ENCODE peak calls at places on chromosomes 16 and 17, in ten cellular contexts. One of them, this sample, is unnamed.

GRCh38 chr17:44417553-44417952 is 28.1 kb upstream of the ITGA2B start:
- ATAC-seq in activated naive CD8-positive, alpha-beta T cell treated with anti-CD3 and anti-CD28 coated beads, Interleukin-2, amount 50 U/mL, for 24 hours: no peak
- ATAC-seq in HCT116: peak; percentile 46
- ATAC-seq in left lung: peak; percentile 86
- ATAC-seq in activated naive CD4-positive, alpha-beta T cell treated with anti-CD3 and anti-CD28 coated beads, Interleukin-2, amount 50 U/mL, for 72 hours: peak; percentile 96
- ATAC-seq in stimulated activated effector memory CD8-positive, alpha-beta T cell treated with anti-CD3 and anti-CD28 coated beads, Interleukin-12 subunit alpha, Interleukin-12 subunit beta, amount 100 ng/mL, for 72 hours: peak; percentile 86
- ATAC-seq in activated CD8-positive, alpha-beta T cell treated with anti-CD3 and anti-CD28 coated beads, Interleukin-2, amount 10 ng/mL, durations not matched to agents 7 days and 5 days: no peak
- ATAC-seq in Right ventricle myocardium superior: no peak
- ATAC-seq in upper lobe of right lung: no peak
- ATAC-seq in heart right ventricle: no peak
- ATAC-seq in this sample: peak; percentile 98

GRCh38 chr16:4957720-4958509 is at the start of gene SEC14L5:
- ATAC-seq in activated naive CD8-positive, alpha-beta T cell treated with anti-CD3 and anti-CD28 coated beads, Interleukin-2, amount 50 U/mL, for 24 hours: peak; percentile 80
- ATAC-seq in left lung: peak; percentile 95
- ATAC-seq in activated naive CD4-positive, alpha-beta T cell treated with anti-CD3 and anti-CD28 coated beads, Interleukin-2, amount 50 U/mL, for 72 hours: peak; percentile 91
- ATAC-seq in heart right ventricle: peak; percentile 98
- ATAC-seq in activated CD8-positive, alpha-beta T cell treated with anti-CD3 and anti-CD28 coated beads, Interleukin-2, amount 10 ng/mL, durations not matched to agents 7 days and 5 days: peak; percentile 91
- ATAC-seq in stimulated activated effector memory CD8-positive, alpha-beta T cell treated with anti-CD3 and anti-CD28 coated beads, Interleukin-12 subunit alpha, Interleukin-12 subunit beta, amount 100 ng/mL, for 72 hours: peak; percentile 81
- ATAC-seq in Right ventricle myocardium superior: peak; percentile 97
- ATAC-seq in HCT116: peak; percentile 87
- ATAC-seq in upper lobe of right lung: peak; percentile 96
- ATAC-seq in this sample: peak; percentile 91

GRCh38 chr16:70715113-70715711 is 29.4 kb upstream of the MTSS2 start:
- ATAC-seq in stimulated activated effector memory CD8-positive, alpha-beta T cell treated with anti-CD3 and anti-CD28 coated beads, Interleukin-12 subunit alpha, Interleukin-12 subunit beta, amount 100 ng/mL, for 72 hours: no peak
- ATAC-seq in activated CD8-positive, alpha-beta T cell treated with anti-CD3 and anti-CD28 coated beads, Interleukin-2, amount 10 ng/mL, durations not matched to agents 7 days and 5 days: no peak
- ATAC-seq in left lung: peak; percentile 49
- ATAC-seq in Right ventricle myocardium superior: peak; percentile 84
- ATAC-seq in activated naive CD8-positive, alpha-beta T cell treated with anti-CD3 and anti-CD28 coated beads, Interleukin-2, amount 50 U/mL, for 24 hours: no peak
- ATAC-seq in heart right ventricle: peak; percentile 90
- ATAC-seq in HCT116: peak; percentile 51
- ATAC-seq in upper lobe of right lung: peak; percentile 62
- ATAC-seq in activated naive CD4-positive, alpha-beta T cell treated with anti-CD3 and anti-CD28 coated beads, Interleukin-2, amount 50 U/mL, for 72 hours: no peak
- ATAC-seq in this sample: no peak

GRCh38 chr17:83089322-83090156 is 10.1 kb downstream of the METRNL start:
- ATAC-seq in activated naive CD4-positive, alpha-beta T cell treated with anti-CD3 and anti-CD28 coated beads, Interleukin-2, amount 50 U/mL, for 72 hours: no peak
- ATAC-seq in upper lobe of right lung: no peak
- ATAC-seq in activated CD8-positive, alpha-beta T cell treated with anti-CD3 and anti-CD28 coated beads, Interleukin-2, amount 10 ng/mL, durations not matched to agents 7 days and 5 days: no peak
- ATAC-seq in HCT116: no peak
- ATAC-seq in heart right ventricle: peak; percentile 10
- ATAC-seq in Right ventricle myocardium superior: no peak
- ATAC-seq in activated naive CD8-positive, alpha-beta T cell treated with anti-CD3 and anti-CD28 coated beads, Interleukin-2, amount 50 U/mL, for 24 hours: no peak
- ATAC-seq in stimulated activated effector memory CD8-positive, alpha-beta T cell treated with anti-CD3 and anti-CD28 coated beads, Interleukin-12 subunit alpha, Interleukin-12 subunit beta, amount 100 ng/mL, for 72 hours: no peak
- ATAC-seq in left lung: peak; percentile 8
- ATAC-seq in this sample: no peak

GRCh38 chr17:68161644-68162428 is 86.0 kb upstream of the AMZ2 start:
- ATAC-seq in activated naive CD8-positive, alpha-beta T cell treated with anti-CD3 and anti-CD28 coated beads, Interleukin-2, amount 50 U/mL, for 24 hours: no peak
- ATAC-seq in activated CD8-positive, alpha-beta T cell treated with anti-CD3 and anti-CD28 coated beads, Interleukin-2, amount 10 ng/mL, durations not matched to agents 7 days and 5 days: no peak
- ATAC-seq in HCT116: peak; percentile 74
- ATAC-seq in left lung: no peak
- ATAC-seq in Right ventricle myocardium superior: peak; percentile 73
- ATAC-seq in activated naive CD4-positive, alpha-beta T cell treated with anti-CD3 and anti-CD28 coated beads, Interleukin-2, amount 50 U/mL, for 72 hours: no peak
- ATAC-seq in stimulated activated effector memory CD8-positive, alpha-beta T cell treated with anti-CD3 and anti-CD28 coated beads, Interleukin-12 subunit alpha, Interleukin-12 subunit beta, amount 100 ng/mL, for 72 hours: no peak
- ATAC-seq in heart right ventricle: peak; percentile 94
- ATAC-seq in upper lobe of right lung: peak; percentile 51
- ATAC-seq in this sample: no peak

GRCh38 chr16:68286153-68287074 is 22.1 kb downstream of the SLC7A6 start:
- ATAC-seq in activated CD8-positive, alpha-beta T cell treated with anti-CD3 and anti-CD28 coated beads, Interleukin-2, amount 10 ng/mL, durations not matched to agents 7 days and 5 days: peak; percentile 47
- ATAC-seq in stimulated activated effector memory CD8-positive, alpha-beta T cell treated with anti-CD3 and anti-CD28 coated beads, Interleukin-12 subunit alpha, Interleukin-12 subunit beta, amount 100 ng/mL, for 72 hours: peak; percentile 35
- ATAC-seq in heart right ventricle: no peak
- ATAC-seq in activated naive CD4-positive, alpha-beta T cell treated with anti-CD3 and anti-CD28 coated beads, Interleukin-2, amount 50 U/mL, for 72 hours: peak; percentile 40
- ATAC-seq in activated naive CD8-positive, alpha-beta T cell treated with anti-CD3 and anti-CD28 coated beads, Interleukin-2, amount 50 U/mL, for 24 hours: no peak
- ATAC-seq in HCT116: no peak
- ATAC-seq in Right ventricle myocardium superior: no peak
- ATAC-seq in upper lobe of right lung: peak; percentile 23
- ATAC-seq in left lung: no peak
- ATAC-seq in this sample: peak; percentile 21

GRCh38 chr16:20944861-20945390 is 44.4 kb downstream of the LYRM1 start:
- ATAC-seq in stimulated activated effector memory CD8-positive, alpha-beta T cell treated with anti-CD3 and anti-CD28 coated beads, Interleukin-12 subunit alpha, Interleukin-12 subunit beta, amount 100 ng/mL, for 72 hours: peak; percentile 93
- ATAC-seq in left lung: peak; percentile 21
- ATAC-seq in heart right ventricle: no peak
- ATAC-seq in Right ventricle myocardium superior: peak; percentile 55
- ATAC-seq in HCT116: no peak
- ATAC-seq in upper lobe of right lung: no peak
- ATAC-seq in activated naive CD4-positive, alpha-beta T cell treated with anti-CD3 and anti-CD28 coated beads, Interleukin-2, amount 50 U/mL, for 72 hours: peak; percentile 78
- ATAC-seq in activated CD8-positive, alpha-beta T cell treated with anti-CD3 and anti-CD28 coated beads, Interleukin-2, amount 10 ng/mL, durations not matched to agents 7 days and 5 days: peak; percentile 77
- ATAC-seq in activated naive CD8-positive, alpha-beta T cell treated with anti-CD3 and anti-CD28 coated beads, Interleukin-2, amount 50 U/mL, for 24 hours: peak; percentile 71
- ATAC-seq in this sample: peak; percentile 90

GRCh38 chr17:49497147-49498036 is 2.3 kb downstream of the NGFR start:
- ATAC-seq in stimulated activated effector memory CD8-positive, alpha-beta T cell treated with anti-CD3 and anti-CD28 coated beads, Interleukin-12 subunit alpha, Interleukin-12 subunit beta, amount 100 ng/mL, for 72 hours: no peak
- ATAC-seq in HCT116: no peak
- ATAC-seq in upper lobe of right lung: peak; percentile 2
- ATAC-seq in Right ventricle myocardium superior: peak; percentile 59
- ATAC-seq in activated naive CD4-positive, alpha-beta T cell treated with anti-CD3 and anti-CD28 coated beads, Interleukin-2, amount 50 U/mL, for 72 hours: no peak
- ATAC-seq in left lung: peak; percentile 22
- ATAC-seq in heart right ventricle: peak; percentile 61
- ATAC-seq in activated naive CD8-positive, alpha-beta T cell treated with anti-CD3 and anti-CD28 coated beads, Interleukin-2, amount 50 U/mL, for 24 hours: no peak
- ATAC-seq in activated CD8-positive, alpha-beta T cell treated with anti-CD3 and anti-CD28 coated beads, Interleukin-2, amount 10 ng/mL, durations not matched to agents 7 days and 5 days: no peak
- ATAC-seq in this sample: no peak

GRCh38 chr17:81189016-81189415 is 23.0 kb upstream of the AATK start:
- ATAC-seq in activated naive CD8-positive, alpha-beta T cell treated with anti-CD3 and anti-CD28 coated beads, Interleukin-2, amount 50 U/mL, for 24 hours: no peak
- ATAC-seq in activated naive CD4-positive, alpha-beta T cell treated with anti-CD3 and anti-CD28 coated beads, Interleukin-2, amount 50 U/mL, for 72 hours: no peak
- ATAC-seq in stimulated activated effector memory CD8-positive, alpha-beta T cell treated with anti-CD3 and anti-CD28 coated beads, Interleukin-12 subunit alpha, Interleukin-12 subunit beta, amount 100 ng/mL, for 72 hours: no peak
- ATAC-seq in left lung: no peak
- ATAC-seq in Right ventricle myocardium superior: no peak
- ATAC-seq in upper lobe of right lung: no peak
- ATAC-seq in heart right ventricle: no peak
- ATAC-seq in HCT116: no peak
- ATAC-seq in activated CD8-positive, alpha-beta T cell treated with anti-CD3 and anti-CD28 coated beads, Interleukin-2, amount 10 ng/mL, durations not matched to agents 7 days and 5 days: no peak
- ATAC-seq in this sample: no peak

GRCh38 chr16:56985288-56985961 is 3.9 kb upstream of the NLRC5 start:
- ATAC-seq in left lung: peak; percentile 45
- ATAC-seq in heart right ventricle: no peak
- ATAC-seq in activated CD8-positive, alpha-beta T cell treated with anti-CD3 and anti-CD28 coated beads, Interleukin-2, amount 10 ng/mL, durations not matched to agents 7 days and 5 days: no peak
- ATAC-seq in upper lobe of right lung: no peak
- ATAC-seq in activated naive CD8-positive, alpha-beta T cell treated with anti-CD3 and anti-CD28 coated beads, Interleukin-2, amount 50 U/mL, for 24 hours: no peak
- ATAC-seq in stimulated activated effector memory CD8-positive, alpha-beta T cell treated with anti-CD3 and anti-CD28 coated beads, Interleukin-12 subunit alpha, Interleukin-12 subunit beta, amount 100 ng/mL, for 72 hours: no peak
- ATAC-seq in HCT116: peak; percentile 77
- ATAC-seq in activated naive CD4-positive, alpha-beta T cell treated with anti-CD3 and anti-CD28 coated beads, Interleukin-2, amount 50 U/mL, for 72 hours: no peak
- ATAC-seq in Right ventricle myocardium superior: peak; percentile 32
- ATAC-seq in this sample: no peak

GRCh38 chr16:78705694-78706093 is 606.2 kb downstream of the WWOX start:
- ATAC-seq in heart right ventricle: no peak
- ATAC-seq in left lung: peak; percentile 42
- ATAC-seq in activated naive CD8-positive, alpha-beta T cell treated with anti-CD3 and anti-CD28 coated beads, Interleukin-2, amount 50 U/mL, for 24 hours: peak; percentile 80
- ATAC-seq in activated naive CD4-positive, alpha-beta T cell treated with anti-CD3 and anti-CD28 coated beads, Interleukin-2, amount 50 U/mL, for 72 hours: peak; percentile 100
- ATAC-seq in HCT116: no peak
- ATAC-seq in activated CD8-positive, alpha-beta T cell treated with anti-CD3 and anti-CD28 coated beads, Interleukin-2, amount 10 ng/mL, durations not matched to agents 7 days and 5 days: no peak
- ATAC-seq in upper lobe of right lung: no peak
- ATAC-seq in stimulated activated effector memory CD8-positive, alpha-beta T cell treated with anti-CD3 and anti-CD28 coated beads, Interleukin-12 subunit alpha, Interleukin-12 subunit beta, amount 100 ng/mL, for 72 hours: peak; percentile 100
- ATAC-seq in Right ventricle myocardium superior: no peak
- ATAC-seq in this sample: peak; percentile 100

GRCh38 chr16:85094176-85094805 is 18.0 kb downstream of the CIBAR2 start:
- ATAC-seq in upper lobe of right lung: no peak
- ATAC-seq in Right ventricle myocardium superior: no peak
- ATAC-seq in HCT116: no peak
- ATAC-seq in activated naive CD8-positive, alpha-beta T cell treated with anti-CD3 and anti-CD28 coated beads, Interleukin-2, amount 50 U/mL, for 24 hours: no peak
- ATAC-seq in activated naive CD4-positive, alpha-beta T cell treated with anti-CD3 and anti-CD28 coated beads, Interleukin-2, amount 50 U/mL, for 72 hours: no peak
- ATAC-seq in activated CD8-positive, alpha-beta T cell treated with anti-CD3 and anti-CD28 coated beads, Interleukin-2, amount 10 ng/mL, durations not matched to agents 7 days and 5 days: no peak
- ATAC-seq in left lung: no peak
- ATAC-seq in stimulated activated effector memory CD8-positive, alpha-beta T cell treated with anti-CD3 and anti-CD28 coated beads, Interleukin-12 subunit alpha, Interleukin-12 subunit beta, amount 100 ng/mL, for 72 hours: no peak
- ATAC-seq in heart right ventricle: no peak
- ATAC-seq in this sample: no peak

GRCh38 chr16:47470211-47470610 is 9.1 kb downstream of the PHKB start:
- ATAC-seq in activated naive CD4-positive, alpha-beta T cell treated with anti-CD3 and anti-CD28 coated beads, Interleukin-2, amount 50 U/mL, for 72 hours: no peak
- ATAC-seq in Right ventricle myocardium superior: no peak
- ATAC-seq in upper lobe of right lung: no peak
- ATAC-seq in stimulated activated effector memory CD8-positive, alpha-beta T cell treated with anti-CD3 and anti-CD28 coated beads, Interleukin-12 subunit alpha, Interleukin-12 subunit beta, amount 100 ng/mL, for 72 hours: no peak
- ATAC-seq in heart right ventricle: no peak
- ATAC-seq in left lung: no peak
- ATAC-seq in activated naive CD8-positive, alpha-beta T cell treated with anti-CD3 and anti-CD28 coated beads, Interleukin-2, amount 50 U/mL, for 24 hours: no peak
- ATAC-seq in activated CD8-positive, alpha-beta T cell treated with anti-CD3 and anti-CD28 coated beads, Interleukin-2, amount 10 ng/mL, durations not matched to agents 7 days and 5 days: no peak
- ATAC-seq in HCT116: no peak
- ATAC-seq in this sample: no peak

GRCh38 chr16:48101069-48101674 is 54.6 kb downstream of the ABCC12 start:
- ATAC-seq in heart right ventricle: no peak
- ATAC-seq in activated naive CD8-positive, alpha-beta T cell treated with anti-CD3 and anti-CD28 coated beads, Interleukin-2, amount 50 U/mL, for 24 hours: peak; percentile 53
- ATAC-seq in activated naive CD4-positive, alpha-beta T cell treated with anti-CD3 and anti-CD28 coated beads, Interleukin-2, amount 50 U/mL, for 72 hours: peak; percentile 87
- ATAC-seq in activated CD8-positive, alpha-beta T cell treated with anti-CD3 and anti-CD28 coated beads, Interleukin-2, amount 10 ng/mL, durations not matched to agents 7 days and 5 days: no peak
- ATAC-seq in left lung: no peak
- ATAC-seq in HCT116: no peak
- ATAC-seq in Right ventricle myocardium superior: no peak
- ATAC-seq in upper lobe of right lung: no peak
- ATAC-seq in stimulated activated effector memory CD8-positive, alpha-beta T cell treated with anti-CD3 and anti-CD28 coated beads, Interleukin-12 subunit alpha, Interleukin-12 subunit beta, amount 100 ng/mL, for 72 hours: peak; percentile 85
- ATAC-seq in this sample: peak; percentile 95

GRCh38 chr17:16477666-16478065 is 14.3 kb downstream of the LRRC75A start:
- ATAC-seq in left lung: no peak
- ATAC-seq in HCT116: peak; percentile 58
- ATAC-seq in heart right ventricle: no peak
- ATAC-seq in Right ventricle myocardium superior: no peak
- ATAC-seq in stimulated activated effector memory CD8-positive, alpha-beta T cell treated with anti-CD3 and anti-CD28 coated beads, Interleukin-12 subunit alpha, Interleukin-12 subunit beta, amount 100 ng/mL, for 72 hours: no peak
- ATAC-seq in activated CD8-positive, alpha-beta T cell treated with anti-CD3 and anti-CD28 coated beads, Interleukin-2, amount 10 ng/mL, durations not matched to agents 7 days and 5 days: no peak
- ATAC-seq in upper lobe of right lung: no peak
- ATAC-seq in activated naive CD8-positive, alpha-beta T cell treated with anti-CD3 and anti-CD28 coated beads, Interleukin-2, amount 50 U/mL, for 24 hours: no peak
- ATAC-seq in activated naive CD4-positive, alpha-beta T cell treated with anti-CD3 and anti-CD28 coated beads, Interleukin-2, amount 50 U/mL, for 72 hours: no peak
- ATAC-seq in this sample: no peak